ENCODE peak calls at places on chromosomes 3 and 15, in seven cellular contexts. J is KBM-7; H is activated CD8-positive, alpha-beta memory T cell treated with anti-CD3 and anti-CD28 coated beads, Interleukin-2, amount 50 U/mL, for 48 hours; K is NCI-H1417; I is activated T-cell treated with anti-CD3 and anti-CD28 coated beads, Interleukin-2, amount 50 U/mL, for 4 hours; P is astrocyte; E is cardiac muscle cell. D is an unnamed sample.

GRCh38 chr3:46049093-46049492 is 21.8 kb upstream of the XCR1 start:
- DNase-seq in J (no peak), H (no peak), E (no peak), I (no peak), K (no peak), P (no peak), D (no peak)

GRCh38 chr15:48946088-48946839 is 17.5 kb downstream of the SHC4 start:
- DNase-seq in H (no peak), I (no peak), J (peak), E (no peak), P (peak), K (no peak), D (no peak)

GRCh38 chr15:38674440-38674839 is 109.8 kb upstream of the RASGRP1 start:
- DNase-seq in K (no peak), J (no peak), P (no peak), H (no peak), I (no peak), E (no peak), D (no peak)

GRCh38 chr3:141431411-141432378 is 55.1 kb upstream of the RASA2 start:
- DNase-seq in I (no peak), J (no peak), H (peak), K (no peak), P (no peak), E (no peak), D (peak)

GRCh38 chr3:187491371-187491770 is 123.2 kb downstream of the RTP4 start:
- DNase-seq in E (no peak), H (no peak), P (no peak), I (no peak), J (no peak), K (no peak), D (no peak)

GRCh38 chr3:187036394-187036793 is 102.9 kb downstream of the RPL39L start:
- DNase-seq in P (no peak), I (no peak), J (no peak), E (no peak), H (no peak), K (no peak), D (no peak)

GRCh38 chr3:127211118-127212060 is 18.5 kb downstream of the PRR23E start:
- DNase-seq in K (no peak), E (no peak), I (no peak), J (no peak), P (no peak), H (no peak), D (peak)

GRCh38 chr15:85141601-85142185 is 160.0 kb downstream of the PDE8A start:
- DNase-seq in J (no peak), H (no peak), P (peak), E (no peak), I (no peak), K (no peak), D (no peak)

GRCh38 chr3:21729888-21730459 is 21.0 kb downstream of the ZNF385D start:
- DNase-seq in J (no peak), K (no peak), H (no peak), E (no peak), I (no peak), P (no peak), D (no peak)

GRCh38 chr3:13204177-13204581 is 130.9 kb upstream of the IQSEC1 start:
- DNase-seq in K (no peak), H (no peak), E (no peak), J (no peak), P (no peak), I (no peak), D (no peak)

GRCh38 chr15:35757323-35757722 is 211.4 kb upstream of the DPH6 start:
- DNase-seq in E (no peak), K (peak), J (no peak), P (no peak), I (no peak), H (no peak), D (no peak)

GRCh38 chr3:139324456-139324855 is 19.4 kb upstream of the MRPS22 start:
- DNase-seq in H (no peak), E (no peak), J (no peak), I (no peak), P (no peak), K (no peak), D (no peak)

GRCh38 chr3:32146669-32147315 is 40.4 kb downstream of the GPD1L start:
- DNase-seq in K (no peak), J (peak), H (no peak), I (no peak), E (no peak), P (no peak), D (no peak)

D was measured in ecto neural progenitor cell.